ENCODE peak calls at places on chromosomes 4 and X, in nine cellular contexts. U is glutamatergic neuron; G is kidney epithelial cell; P is stimulated activated CD8-positive, alpha-beta memory T cell treated with anti-CD3 and anti-CD28 coated beads, Interleukin-15, amount 100 ng/mL, for 24 hours; N is GM12864; M is CD8-positive, alpha-beta memory T cell; E is endothelial cell; Z is SK-N-SH; J is nephron progenitor cell. D is an unnamed sample.

GRCh38 chr4:148998719-148999118 is 556.5 kb upstream of the NR3C2 start:
- DNase-seq in E (peak), M (no peak), N (no peak), P (no peak), G (no peak), J (no peak), U (peak), Z (peak), D (no peak)

GRCh38 chrX:38578152-38578551 is 16.8 kb downstream of the TSPAN7 start:
- DNase-seq in J (no peak), Z (no peak), U (no peak), E (no peak), M (no peak), P (no peak), N (no peak), G (no peak), D (no peak)

GRCh38 chr4:124019749-124020549 is 623.4 kb downstream of the SPRY1 start:
- DNase-seq in E (no peak), M (no peak), J (no peak), U (no peak), N (no peak), G (no peak), P (no peak), Z (no peak), D (no peak)

GRCh38 chr4:1644906-1645657 is 39.0 kb downstream of the FAM53A start:
- DNase-seq in M (no peak), J (peak), E (no peak), U (no peak), Z (peak), N (no peak), P (no peak), G (peak), D (no peak)

GRCh38 chrX:139049455-139049854 is 337.9 kb upstream of the FGF13 start:
- DNase-seq in U (no peak), J (no peak), E (no peak), G (peak), N (no peak), Z (no peak), M (no peak), P (no peak), D (no peak)

GRCh38 chrX:15854080-15854655 is 445 bp downstream of the AP1S2 start:
- DNase-seq in Z (peak), P (peak), J (peak), U (peak), M (peak), E (peak), G (no peak), N (no peak), D (peak)

GRCh38 chrX:31550169-31550568 is 478.3 kb upstream of the FTHL17 start:
- DNase-seq in N (no peak), J (no peak), Z (no peak), M (no peak), P (no peak), U (no peak), G (no peak), E (no peak), D (no peak)

GRCh38 chrX:43224496-43224895 is 431.6 kb upstream of the MAOA start:
- DNase-seq in Z (no peak), E (no peak), G (no peak), N (no peak), J (no peak), P (no peak), M (no peak), U (no peak), D (no peak)

GRCh38 chr4:1452431-1453051 is 46.3 kb upstream of the NKX1-1 start:
- DNase-seq in N (no peak), U (no peak), Z (no peak), E (no peak), J (no peak), M (no peak), G (no peak), P (no peak), D (no peak)

GRCh38 chrX:72532371-72532770 is 40.3 kb downstream of the HDAC8 start:
- DNase-seq in P (no peak), E (no peak), Z (no peak), N (no peak), G (no peak), U (no peak), J (no peak), M (no peak), D (no peak)

GRCh38 chr4:32087211-32087610 is 1367.0 kb downstream of the PCDH7 start:
- DNase-seq in G (no peak), N (no peak), U (no peak), J (no peak), P (no peak), M (no peak), E (no peak), Z (no peak), D (no peak)